ENCODE peak calls at places on chromosomes 7 and 10, in seven cellular contexts. Q is HCT116; V is EH; H is foreskin fibroblast; F is NCI-H2171 treated with DMSO at 0.1 percent for 48 hours; J is activated CD4-positive, CD25-positive, alpha-beta regulatory T cell; C is foreskin keratinocyte. B is an unnamed sample.

GRCh38 chr7:5500056-5500776 is 76.6 kb upstream of the TNRC18 start:
- DNase-seq in Q (no peak), V (no peak), H (no peak), F (no peak), J (no peak), C (no peak), B (no peak)

GRCh38 chr7:130358471-130358870 is 13.9 kb downstream of the CPA5 start:
- DNase-seq in Q (no peak), V (no peak), H (no peak), F (no peak), J (no peak), C (no peak), B (no peak)

GRCh38 chr10:121553861-121554264 is 44.4 kb downstream of the FGFR2 start:
- DNase-seq in Q (peak), V (no peak), H (no peak), F (no peak), J (no peak), C (peak), B (no peak)

GRCh38 chr7:44145419-44145968 is 4.4 kb upstream of the MYL7 start:
- DNase-seq in Q (no peak), V (no peak), H (peak), F (no peak), J (no peak), C (no peak), B (no peak)

GRCh38 chr10:130686680-130687300 is 550.6 kb downstream of the GLRX3 start:
- DNase-seq in Q (no peak), V (no peak), H (no peak), F (peak), J (no peak), C (no peak), B (no peak)

GRCh38 chr7:115910541-115911164 is 119.9 kb downstream of the TFEC start:
- DNase-seq in Q (peak), V (peak), H (peak), F (peak), J (no peak), C (no peak), B (no peak)

GRCh38 chr7:73612598-73613269 is 11.6 kb downstream of the MLXIPL start:
- DNase-seq in Q (no peak), V (peak), H (no peak), F (no peak), J (no peak), C (no peak), B (no peak)

GRCh38 chr7:139075031-139075652 is 34.4 kb downstream of the ZC3HAV1 start:
- DNase-seq in Q (peak), V (peak), H (peak), F (peak), J (no peak), C (peak), B (peak)

GRCh38 chr7:135692055-135692454 is 29.7 kb downstream of the STMP1 start:
- DNase-seq in Q (no peak), V (peak), H (no peak), F (no peak), J (no peak), C (no peak), B (no peak)

GRCh38 chr10:70664702-70665195 is 7.6 kb upstream of the ADAMTS14 start:
- DNase-seq in Q (no peak), V (peak), H (peak), F (peak), J (no peak), C (peak), B (peak)

GRCh38 chr7:68449099-68449498 is 1149.2 kb upstream of the AUTS2 start:
- DNase-seq in Q (no peak), V (no peak), H (no peak), F (no peak), J (no peak), C (no peak), B (no peak)

GRCh38 chr7:7554647-7555575 is 11.8 kb upstream of the MIOS start:
- DNase-seq in Q (no peak), V (peak), H (no peak), F (peak), J (no peak), C (no peak), B (no peak)

GRCh38 chr7:116591202-116592040 is 66.6 kb downstream of the CAV1 start:
- DNase-seq in Q (peak), V (peak), H (no peak), F (peak), J (no peak), C (no peak), B (no peak)

GRCh38 chr7:618539-619355 is 99.1 kb upstream of the PDGFA start:
- DNase-seq in Q (no peak), V (no peak), H (no peak), F (no peak), J (no peak), C (no peak), B (no peak)

GRCh38 chr7:100951888-100952560 is 2.7 kb downstream of the MUC3A start:
- DNase-seq in Q (no peak), V (no peak), H (no peak), F (no peak), J (no peak), C (no peak), B (no peak)

GRCh38 chr10:25068152-25069058 is 52.0 kb downstream of the THNSL1 start:
- DNase-seq in Q (no peak), V (peak), H (peak), F (no peak), J (no peak), C (peak), B (no peak)

GRCh38 chr7:155395176-155395797 is 62.6 kb upstream of the EN2 start:
- DNase-seq in Q (no peak), V (no peak), H (no peak), F (peak), J (no peak), C (no peak), B (peak)

GRCh38 chr7:37977243-37977642 is 56.8 kb downstream of the EPDR1 start:
- DNase-seq in Q (no peak), V (no peak), H (no peak), F (no peak), J (no peak), C (no peak), B (no peak)

GRCh38 chr10:48792687-48793096 is 108.0 kb downstream of the WDFY4 start:
- DNase-seq in Q (no peak), V (peak), H (peak), F (no peak), J (no peak), C (peak), B (no peak)

GRCh38 chr10:17425584-17426262 is 28.7 kb downstream of the ST8SIA6 start:
- DNase-seq in Q (no peak), V (no peak), H (no peak), F (no peak), J (no peak), C (no peak), B (no peak)

GRCh38 chr10:112926906-112927688 is 22.9 kb upstream of the TCF7L2 start:
- DNase-seq in Q (no peak), V (no peak), H (no peak), F (no peak), J (no peak), C (no peak), B (no peak)

GRCh38 chr7:78779788-78780187 is 673.7 kb downstream of the MAGI2 start:
- DNase-seq in Q (no peak), V (no peak), H (no peak), F (peak), J (no peak), C (no peak), B (no peak)

GRCh38 chr7:102272917-102273748 is 13.5 kb upstream of the SH2B2 start:
- DNase-seq in Q (no peak), V (no peak), H (no peak), F (no peak), J (no peak), C (no peak), B (peak)

GRCh38 chr10:104306897-104307296 is 31.4 kb downstream of the ITPRIP start:
- DNase-seq in Q (no peak), V (no peak), H (no peak), F (no peak), J (no peak), C (no peak), B (no peak)

GRCh38 chr7:31126976-31127375 is 74.9 kb downstream of the ADCYAP1R1 start:
- DNase-seq in Q (no peak), V (peak), H (peak), F (peak), J (no peak), C (no peak), B (no peak)

GRCh38 chr10:49634053-49634660 is 20.3 kb downstream of the CHAT start:
- DNase-seq in Q (no peak), V (no peak), H (no peak), F (no peak), J (no peak), C (no peak), B (no peak)

GRCh38 chr7:134083766-134084487 is 43.2 kb upstream of the LRGUK start:
- DNase-seq in Q (no peak), V (peak), H (peak), F (no peak), J (no peak), C (no peak), B (no peak)

GRCh38 chr10:11849272-11849671 is 26.1 kb downstream of the PROSER2 start:
- DNase-seq in Q (no peak), V (no peak), H (no peak), F (no peak), J (no peak), C (no peak), B (no peak)

GRCh38 chr7:34776748-34777358 is 118.8 kb downstream of the NPSR1 start:
- DNase-seq in Q (no peak), V (no peak), H (no peak), F (no peak), J (no peak), C (no peak), B (no peak)

GRCh38 chr10:112379635-112380296 is 5.8 kb downstream of the ACSL5 start:
- DNase-seq in Q (peak), V (peak), H (peak), F (no peak), J (no peak), C (no peak), B (no peak)

GRCh38 chr10:132516771-132517725 is 20.5 kb upstream of the INPP5A start:
- DNase-seq in Q (no peak), V (peak), H (peak), F (no peak), J (no peak), C (no peak), B (peak)

B was measured in heart left ventricle.